ENCODE peak calls at places on chromosomes 3 and 15, in six cellular contexts. P is PC-3, Z is B cell, E is NCI-H1092, Y is kidney, U is thoracic aorta. S is an unnamed sample.

GRCh38 chr3:124563376-124563775 is 166.9 kb upstream of the UMPS start:
- DNase-seq in P (peak; percentile 64), Z (no peak), E (no peak), Y (no peak), U (no peak), S (no peak)

GRCh38 chr3:37993811-37994638 is 3.4 kb downstream of the VILL start:
- DNase-seq in P (no peak), Z (peak; percentile 66), E (no peak), Y (peak; percentile 96), U (peak; percentile 65), S (peak; percentile 42)

GRCh38 chr3:25592510-25592968 is 72.2 kb downstream of the TOP2B start:
- DNase-seq in P (peak; percentile 31), Z (no peak), E (no peak), Y (peak; percentile 87), U (peak; percentile 31), S (no peak)

GRCh38 chr3:136990826-136991225 is 33.0 kb downstream of the IL20RB start:
- DNase-seq in P (no peak), Z (no peak), E (no peak), Y (no peak), U (no peak), S (no peak)

GRCh38 chr15:92892201-92892555 is 7.9 kb upstream of the CHD2 start:
- DNase-seq in P (no peak), Z (no peak), E (no peak), Y (no peak), U (no peak), S (no peak)

GRCh38 chr3:188664795-188665194 is 507.0 kb upstream of the TPRG1 start:
- DNase-seq in P (peak; percentile 71), Z (peak; percentile 35), E (no peak), Y (no peak), U (no peak), S (no peak)

GRCh38 chr3:54966979-54967378 is 39.1 kb upstream of the LRTM1 start:
- DNase-seq in P (no peak), Z (no peak), E (no peak), Y (no peak), U (no peak), S (no peak)

GRCh38 chr3:118682916-118683315 is 351.7 kb downstream of the IGSF11 start:
- DNase-seq in P (no peak), Z (no peak), E (no peak), Y (no peak), U (no peak), S (peak; percentile 47)

GRCh38 chr3:79246875-79247274 is 520.9 kb downstream of the ROBO1 start:
- DNase-seq in P (no peak), Z (no peak), E (no peak), Y (no peak), U (no peak), S (no peak)

GRCh38 chr3:134074790-134075567 is 45.3 kb upstream of the SLCO2A1 start:
- DNase-seq in P (no peak), Z (no peak), E (no peak), Y (peak; percentile 9), U (no peak), S (no peak)

GRCh38 chr3:53170325-53171108 is 9.5 kb downstream of the PRKCD start:
- DNase-seq in P (no peak), Z (peak; percentile 61), E (no peak), Y (no peak), U (no peak), S (no peak)

S was measured in COR-L47.